ENCODE peak calls at places on chromosomes 16 and 17, in nine cellular contexts. R is pancreas, I is BE2C, H is adrenal gland, Y is tibial nerve, U is GM12878, V is Caco-2, L is right cardiac atrium, N is heart left ventricle. C is an unnamed sample.

GRCh38 chr16:62700456-62701280 is 664.4 kb upstream of the CDH8 start:
- DNase-seq in V (no peak), Y (no peak), I (no peak), R (no peak), L (no peak), U (no peak), H (no peak), N (no peak), C (no peak)

GRCh38 chr16:55232822-55233221 is 91.2 kb upstream of the IRX6 start:
- DNase-seq in V (no peak), Y (no peak), I (no peak), H (no peak), R (no peak), L (no peak), U (no peak), N (no peak), C (no peak)

GRCh38 chr16:10609410-10609774 is 29.0 kb upstream of the EMP2 start:
- DNase-seq in L (no peak), H (no peak), Y (no peak), I (no peak), R (no peak), V (no peak), N (no peak), U (no peak), C (no peak)

GRCh38 chr17:59903455-59903854 is 10.5 kb downstream of the RPS6KB1 start:
- DNase-seq in U (no peak), N (no peak), I (no peak), V (no peak), L (no peak), H (no peak), Y (no peak), R (no peak), C (no peak)

GRCh38 chr17:56785997-56786680 is 47.6 kb downstream of the C17orf67 start:
- DNase-seq in Y (no peak), R (no peak), L (no peak), U (no peak), H (no peak), I (no peak), V (no peak), N (no peak), C (no peak)

GRCh38 chr16:14346278-14347142 is 275.4 kb downstream of the MRTFB start:
- DNase-seq in R (no peak), L (no peak), U (no peak), N (no peak), Y (no peak), H (no peak), I (no peak), V (no peak), C (no peak)

GRCh38 chr16:22007159-22007508 is 777 bp upstream of the MOSMO start:
- DNase-seq in Y (no peak), H (no peak), I (no peak), R (no peak), N (no peak), U (no peak), V (peak; percentile 6), L (no peak), C (no peak)

GRCh38 chr16:27235938-27236245 is 32.6 kb downstream of the KDM8 start:
- DNase-seq in I (no peak), R (no peak), U (no peak), Y (no peak), H (no peak), N (no peak), V (no peak), L (peak; percentile 46), C (no peak)

GRCh38 chr17:82922646-82923045 is 82.8 kb upstream of the ZNF750 start:
- DNase-seq in H (no peak), Y (no peak), I (no peak), N (peak; percentile 51), U (no peak), L (peak; percentile 28), R (peak; percentile 65), V (no peak), C (no peak)

GRCh38 chr17:34598161-34598776 is 18.9 kb downstream of the TMEM132E start:
- DNase-seq in V (peak; percentile 42), L (no peak), U (no peak), R (no peak), H (no peak), I (peak; percentile 91), N (no peak), Y (no peak), C (no peak)

GRCh38 chr16:31351246-31351936 is 3.6 kb upstream of the ITGAX start:
- DNase-seq in V (no peak), Y (no peak), U (no peak), R (no peak), I (no peak), N (no peak), H (no peak), L (no peak), C (no peak)

GRCh38 chr16:51818342-51818944 is 667.4 kb upstream of the SALL1 start:
- DNase-seq in N (no peak), L (peak; percentile 72), V (peak; percentile 48), R (peak; percentile 77), I (peak; percentile 78), H (peak; percentile 30), Y (no peak), U (no peak), C (no peak)

GRCh38 chr16:66701061-66701460 is 4.5 kb upstream of the CMTM4 start:
- DNase-seq in Y (no peak), R (no peak), I (no peak), L (no peak), H (no peak), N (no peak), U (no peak), V (no peak), C (no peak)
- H3K4me1 ChIP-seq in Y (no peaks in the 10 kb centered on the region), R (no peaks in the 10 kb centered on the region), I (peaks cover 6% of the 10 kb centered on the region), L (peaks cover 3% of the 10 kb centered on the region), H (peaks cover 1% of the 10 kb centered on the region), N (peaks cover 41% of the 10 kb centered on the region), U (no peaks in the 10 kb centered on the region), V (no peaks in the 10 kb centered on the region), C (no peaks in the 10 kb centered on the region)

GRCh38 chr17:12627177-12627629 is 38.5 kb upstream of the MYOCD start:
- DNase-seq in L (peak; percentile 46), R (no peak), H (peak; percentile 24), I (no peak), U (no peak), N (no peak), V (no peak), Y (peak; percentile 49), C (no peak)

GRCh38 chr17:12624221-12624620 is 41.5 kb upstream of the MYOCD start:
- DNase-seq in I (no peak), Y (no peak), H (no peak), L (no peak), N (no peak), U (no peak), V (no peak), R (no peak), C (no peak)

GRCh38 chr17:12631076-12631475 is 34.6 kb upstream of the MYOCD start:
- DNase-seq in N (no peak), R (no peak), H (no peak), L (no peak), I (no peak), V (no peak), Y (no peak), U (no peak), C (no peak)

GRCh38 chr17:12625092-12625491 is 40.6 kb upstream of the MYOCD start:
- DNase-seq in N (no peak), Y (no peak), V (no peak), I (no peak), R (no peak), H (no peak), L (peak; percentile 32), U (no peak), C (no peak)

GRCh38 chr17:12627776-12628491 is 37.8 kb upstream of the MYOCD start:
- DNase-seq in R (no peak), N (no peak), V (peak; percentile 12), Y (no peak), I (no peak), L (no peak), H (no peak), U (no peak), C (no peak)
- H3K9me3 ChIP-seq in R (no peaks in the 10 kb centered on the region), N (no peaks in the 10 kb centered on the region), V (no peaks in the 10 kb centered on the region), Y (no peaks in the 10 kb centered on the region), I (no peaks in the 10 kb centered on the region), L (no peaks in the 10 kb centered on the region), H (no peaks in the 10 kb centered on the region), U (no peaks in the 10 kb centered on the region), C (no peaks in the 10 kb centered on the region)

GRCh38 chr16:89921699-89922476 is 1.3 kb upstream of the TUBB3 start:
- DNase-seq in H (peak; percentile 97), L (peak; percentile 93), N (peak; percentile 90), R (peak; percentile 78), Y (no peak), I (peak; percentile 96), V (peak; percentile 70), U (no peak), C (no peak)

GRCh38 chr16:89924298-89924924 is 1.3 kb downstream of the TUBB3 start:
- DNase-seq in H (peak; percentile 46), Y (no peak), V (peak; percentile 62), R (peak; percentile 62), L (no peak), I (peak; percentile 68), N (peak; percentile 58), U (no peak), C (no peak)

GRCh38 chr16:89923640-89924297 is 627 bp downstream of the TUBB3 start:
- DNase-seq in H (peak; percentile 62), Y (no peak), R (peak; percentile 62), V (no peak), N (peak; percentile 66), I (peak; percentile 75), U (no peak), L (no peak), C (no peak)

GRCh38 chr16:89922477-89922883 is 662 bp upstream of the TUBB3 start:
- DNase-seq in L (peak; percentile 87), U (no peak), H (peak; percentile 99), I (peak; percentile 95), R (peak; percentile 78), Y (peak; percentile 53), V (peak; percentile 53), N (peak; percentile 89), C (no peak)

DNA sequence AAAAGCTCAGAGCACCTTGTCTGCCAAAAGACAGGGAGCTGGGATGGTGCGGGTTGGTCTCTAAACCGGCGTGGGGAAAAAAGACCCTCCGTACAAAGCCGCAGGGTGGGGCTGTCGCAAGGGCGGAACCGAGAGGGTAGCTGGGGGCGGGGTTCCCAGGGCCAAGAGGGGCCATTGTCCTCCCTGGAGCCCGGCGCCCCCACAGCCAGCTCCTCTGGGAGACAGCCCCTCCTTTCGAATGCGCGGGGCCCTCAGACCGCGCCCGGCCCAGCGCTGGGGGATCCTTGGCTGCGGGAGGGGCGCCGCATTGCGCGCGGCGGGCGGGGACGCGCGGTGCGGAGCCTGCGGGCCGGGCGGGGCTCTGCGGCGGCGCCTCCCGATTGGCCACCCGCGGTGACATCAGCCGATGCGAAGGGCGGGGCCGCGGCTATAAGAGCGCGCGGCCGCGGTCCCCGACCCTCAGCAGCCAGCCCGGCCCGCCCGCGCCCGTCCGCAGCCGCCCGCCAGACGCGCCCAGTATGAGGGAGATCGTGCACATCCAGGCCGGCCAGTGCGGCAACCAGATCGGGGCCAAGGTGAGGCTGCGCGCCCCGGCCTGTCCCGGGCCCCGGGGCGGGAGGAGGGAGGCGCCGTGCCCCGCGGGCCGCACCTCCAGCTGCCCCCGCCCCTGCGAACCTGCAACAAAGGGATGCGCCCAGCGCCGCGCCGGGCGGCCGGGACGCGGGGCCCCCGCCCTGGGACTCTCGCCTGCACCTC is at the start of gene TUBB3:
- DNase-seq in Y (no peak), I (peak; percentile 94), U (no peak), N (peak; percentile 90), V (peak; percentile 90), H (peak; percentile 80), R (peak; percentile 88), L (peak; percentile 91), C (no peak)
- H3K4me1 ChIP-seq in Y (no peaks in the 10 kb centered on the region), I (peaks cover 20% of the 10 kb centered on the region), U (peaks cover 5% of the 10 kb centered on the region), N (peaks cover 74% of the 10 kb centered on the region), V (peaks cover 35% of the 10 kb centered on the region), H (peaks cover 31% of the 10 kb centered on the region), R (peaks cover 18% of the 10 kb centered on the region), L (no peaks in the 10 kb centered on the region), C (peaks cover 72% of the 10 kb centered on the region)

GRCh38 chr16:61274211-61274610 is 762.0 kb downstream of the CDH8 start:
- DNase-seq in H (no peak), U (no peak), N (no peak), R (no peak), V (no peak), L (no peak), Y (no peak), I (no peak), C (no peak)
- H3K9me3 ChIP-seq in H (no peaks in the 10 kb centered on the region), U (no peaks in the 10 kb centered on the region), N (no peaks in the 10 kb centered on the region), R (no peaks in the 10 kb centered on the region), V (no peaks in the 10 kb centered on the region), L (no peaks in the 10 kb centered on the region), Y (no peaks in the 10 kb centered on the region), I (no peaks in the 10 kb centered on the region), C (no peaks in the 10 kb centered on the region)

C was measured in CD4-positive, alpha-beta memory T cell.